ENCODE peak calls at places on chromosomes 2 and 18, in ten cellular contexts. P is hepatocyte, N is SK-N-SH, O is bronchial epithelial cell, Y is mesothelial cell of epicardium, D is neural crest cell, T is fibroblast of lung, B is heart left ventricle, Z is left lung, M is A549. J is an unnamed sample.
A peak's percentile ranks its signal among the peaks of the same experiment; 100 is the strongest.

GRCh38 chr2:111946294-111947114 is 48.1 kb downstream of the MERTK start:
- DNase-seq in P (peak; percentile 87), N (no peak), O (peak; percentile 97), Y (no peak), D (no peak), T (peak; percentile 93), B (peak; percentile 48), Z (peak; percentile 70), M (peak; percentile 61), J (no peak)

GRCh38 chr18:23719634-23720201 is 30.5 kb downstream of the LAMA3 start:
- DNase-seq in P (peak; percentile 63), N (no peak), O (peak; percentile 97), Y (no peak), D (no peak), T (peak; percentile 98), B (peak; percentile 48), Z (no peak), M (peak; percentile 95), J (no peak)

GRCh38 chr2:80947601-80948130 is 643.1 kb upstream of the LRRTM1 start:
- DNase-seq in P (no peak), N (no peak), O (no peak), Y (no peak), D (no peak), T (no peak), B (no peak), Z (no peak), M (no peak), J (no peak)

GRCh38 chr2:69983392-69983791 is 22.0 kb upstream of the ASPRV1 start:
- DNase-seq in P (no peak), N (no peak), O (no peak), Y (no peak), D (no peak), T (no peak), B (no peak), Z (no peak), M (no peak), J (no peak)

GRCh38 chr2:132564065-132564464 is 105.9 kb downstream of the LYPD1 start:
- DNase-seq in P (no peak), N (no peak), O (no peak), Y (no peak), D (no peak), T (no peak), B (no peak), Z (no peak), M (no peak), J (no peak)

GRCh38 chr2:200156140-200156858 is 150.2 kb upstream of the SPATS2L start:
- DNase-seq in P (peak; percentile 61), N (no peak), O (peak; percentile 95), Y (no peak), D (no peak), T (peak; percentile 83), B (peak; percentile 37), Z (no peak), M (peak; percentile 62), J (no peak)

GRCh38 chr2:29640360-29640759 is 281.0 kb downstream of the ALK start:
- DNase-seq in P (no peak), N (no peak), O (peak; percentile 78), Y (no peak), D (no peak), T (no peak), B (no peak), Z (no peak), M (no peak), J (no peak)

GRCh38 chr2:37472959-37473358 is 128.5 kb downstream of the QPCT start:
- DNase-seq in P (no peak), N (no peak), O (peak; percentile 88), Y (no peak), D (no peak), T (peak; percentile 76), B (no peak), Z (no peak), M (peak; percentile 37), J (no peak)

GRCh38 chr2:85917887-85918795 is 29.4 kb upstream of the ST3GAL5 start:
- DNase-seq in P (no peak), N (no peak), O (peak; percentile 86), Y (no peak), D (no peak), T (no peak), B (no peak), Z (no peak), M (peak; percentile 42), J (no peak)

GRCh38 chr2:85920810-85921545 is 32.2 kb upstream of the ST3GAL5 start:
- DNase-seq in P (peak; percentile 28), N (no peak), O (peak; percentile 68), Y (no peak), D (no peak), T (peak; percentile 75), B (peak; percentile 68), Z (no peak), M (peak; percentile 56), J (no peak)

GRCh38 chr2:85924522-85924921 is 35.7 kb upstream of the ST3GAL5 start:
- DNase-seq in P (peak; percentile 55), N (no peak), O (peak; percentile 38), Y (no peak), D (no peak), T (peak; percentile 51), B (peak; percentile 59), Z (no peak), M (peak; percentile 43), J (no peak)

GRCh38 chr2:85922210-85922609 is 33.4 kb upstream of the ST3GAL5 start:
- DNase-seq in P (no peak), N (no peak), O (peak; percentile 40), Y (no peak), D (no peak), T (peak; percentile 17), B (no peak), Z (no peak), M (no peak), J (no peak)

GRCh38 chr2:85921659-85922058 is 32.9 kb upstream of the ST3GAL5 start:
- DNase-seq in P (no peak), N (no peak), O (no peak), Y (no peak), D (no peak), T (no peak), B (no peak), Z (no peak), M (no peak), J (no peak)
- TF ChIP-seq CTCF in P (no peak), N (no peak), O (no peak), Y (no peak), D (no peak), T (no peak), B (no peak), Z (no peak), M (no peak), J (no peak)

GRCh38 chr2:53610260-53610659 is 157.3 kb upstream of the CHAC2 start:
- DNase-seq in P (no peak), N (no peak), O (no peak), Y (no peak), D (no peak), T (no peak), B (no peak), Z (no peak), M (no peak), J (no peak)
- TF ChIP-seq CTCF in P (no peak), N (no peak), O (no peak), Y (no peak), D (no peak), T (no peak), B (no peak), Z (no peak), M (no peak), J (no peak)

GRCh38 chr2:240172071-240172895 is 31.8 kb upstream of the OTOS start:
- DNase-seq in P (no peak), N (no peak), O (no peak), Y (no peak), D (no peak), T (no peak), B (no peak), Z (peak; percentile 35), M (no peak), J (no peak)
- TF ChIP-seq CTCF in P (no peak), N (no peak), O (no peak), Y (no peak), D (no peak), T (no peak), B (no peak), Z (no peak), M (no peak), J (no peak)

GRCh38 chr2:83517727-83518368 is 941.2 kb downstream of the SUCLG1 start:
- DNase-seq in P (no peak), N (no peak), O (no peak), Y (no peak), D (no peak), T (no peak), B (no peak), Z (peak; percentile 58), M (no peak), J (no peak)
- TF ChIP-seq CTCF in P (no peak), N (peak; percentile 14), O (no peak), Y (no peak), D (no peak), T (no peak), B (no peak), Z (no peak), M (no peak), J (no peak)

GRCh38 chr2:190023860-190024259 is 38.7 kb downstream of the MSTN start:
- DNase-seq in P (peak; percentile 66), N (peak; percentile 27), O (peak; percentile 67), Y (no peak), D (no peak), T (peak; percentile 31), B (no peak), Z (no peak), M (peak; percentile 53), J (no peak)
- TF ChIP-seq CTCF in P (peak; percentile 57), N (peak; percentile 76), O (peak; percentile 34), Y (peak; percentile 49), D (peak; percentile 70), T (peak; percentile 19), B (peak; percentile 27), Z (peak; percentile 18), M (peak; percentile 55), J (peak; percentile 45)

GRCh38 chr2:72325592-72326422 is 178.1 kb upstream of the CYP26B1 start:
- DNase-seq in P (peak; percentile 22), N (no peak), O (peak; percentile 20), Y (no peak), D (no peak), T (no peak), B (no peak), Z (no peak), M (peak; percentile 39), J (no peak)
- TF ChIP-seq CTCF in P (peak; percentile 36), N (peak; percentile 56), O (peak; percentile 61), Y (no peak), D (peak; percentile 54), T (peak; percentile 51), B (peak; percentile 43), Z (peak; percentile 33), M (peak; percentile 55), J (no peak)

J was measured in natural killer cell.